ENCODE peak calls at places on chromosomes 12 and 14, in four cellular contexts. A, P, N and I are unnamed samples.

GRCh38 chr14:79161576-79161975 is 991.4 kb downstream of the NRXN3 start:
- DNase-seq in A (no peak), P (peak), N (no peak), I (no peak)

GRCh38 chr12:68761442-68761812 is 15.5 kb downstream of the SLC35E3 start:
- DNase-seq in A (no peak), P (no peak), N (no peak), I (no peak)

GRCh38 chr14:22231022-22231421 is 358.0 kb downstream of the DAD1 start:
- DNase-seq in A (no peak), P (no peak), N (no peak), I (no peak)

GRCh38 chr14:74425525-74426201 is 347 bp downstream of the SYNDIG1L start:
- DNase-seq in A (peak), P (peak), N (peak), I (no peak)

GRCh38 chr12:89020121-89020480 is 332.2 kb downstream of the DUSP6 start:
- DNase-seq in A (no peak), P (no peak), N (no peak), I (no peak)

GRCh38 chr12:97024393-97024792 is 117.3 kb downstream of the NEDD1 start:
- DNase-seq in A (no peak), P (no peak), N (no peak), I (no peak)

GRCh38 chr12:52206309-52207040 is 14.7 kb upstream of the KRT80 start:
- DNase-seq in A (no peak), P (no peak), N (no peak), I (no peak)

GRCh38 chr14:44649056-44649455 is 142.0 kb upstream of the FSCB start:
- DNase-seq in A (no peak), P (no peak), N (no peak), I (no peak)

GRCh38 chr12:46900734-46901463 is 75.1 kb upstream of the SLC38A4 start:
- DNase-seq in A (no peak), P (no peak), N (no peak), I (no peak)

GRCh38 chr12:31896514-31897039 is 62.6 kb upstream of the RESF1 start:
- DNase-seq in A (no peak), P (no peak), N (peak), I (peak)